ENCODE peak calls at places on chromosomes 6 and 20, in seven cellular contexts. Y is HCT116, O is small intestine, N is cardiac muscle cell, S is SK-N-MC, W is A549, K is body of pancreas. U is an unnamed sample.
A peak's percentile ranks its signal among the peaks of the same experiment; 100 is the strongest.

GRCh38 chr6:110083875-110084585 is 95.4 kb downstream of the WASF1 start:
- DNase-seq in Y (no peak), O (no peak), N (no peak), S (no peak), W (no peak), K (no peak), U (no peak)

GRCh38 chr6:170088349-170088951 is 202.4 kb downstream of the DLL1 start:
- DNase-seq in Y (no peak), O (peak; percentile 48), N (no peak), S (no peak), W (no peak), K (no peak), U (peak; percentile 17)

GRCh38 chr20:9093203-9093962 is 24.5 kb downstream of the PLCB4 start:
- DNase-seq in Y (no peak), O (no peak), N (no peak), S (no peak), W (no peak), K (no peak), U (no peak)

GRCh38 chr6:25085761-25086160 is 150.0 kb upstream of the RIPOR2 start:
- DNase-seq in Y (no peak), O (no peak), N (peak; percentile 40), S (no peak), W (no peak), K (no peak), U (no peak)

GRCh38 chr6:161168281-161168891 is 105.5 kb downstream of the AGPAT4 start:
- DNase-seq in Y (peak; percentile 86), O (no peak), N (peak; percentile 83), S (no peak), W (peak; percentile 55), K (peak; percentile 31), U (peak; percentile 56)

GRCh38 chr20:62367136-62367482 is at the start of gene LAMA5:
- DNase-seq in Y (no peak), O (no peak), N (peak; percentile 34), S (no peak), W (peak; percentile 61), K (peak; percentile 82), U (no peak)

GRCh38 chr20:40992349-40993113 is 36.1 kb upstream of the TOP1 start:
- DNase-seq in Y (no peak), O (no peak), N (no peak), S (no peak), W (no peak), K (no peak), U (no peak)

GRCh38 chr6:107657755-107658461 is 166.2 kb downstream of the SCML4 start:
- DNase-seq in Y (no peak), O (peak; percentile 42), N (peak; percentile 66), S (no peak), W (no peak), K (peak; percentile 27), U (peak; percentile 65)

GRCh38 chr20:49187330-49188100 is 619 bp downstream of the STAU1 start:
- DNase-seq in Y (no peak), O (peak; percentile 60), N (peak; percentile 4), S (no peak), W (no peak), K (peak; percentile 35), U (no peak)

GRCh38 chr20:58515240-58516212 is at the start of gene APCDD1L:
- DNase-seq in Y (no peak), O (no peak), N (peak; percentile 20), S (no peak), W (no peak), K (no peak), U (no peak)

GRCh38 chr6:14119764-14120163 is 2.2 kb downstream of the CD83 start:
- DNase-seq in Y (no peak), O (no peak), N (no peak), S (no peak), W (no peak), K (no peak), U (no peak)

GRCh38 chr6:130020892-130021483 is 2.6 kb downstream of the L3MBTL3 start:
- DNase-seq in Y (peak; percentile 85), O (peak; percentile 90), N (peak; percentile 96), S (peak; percentile 86), W (peak; percentile 86), K (peak; percentile 83), U (peak; percentile 84)

GRCh38 chr6:149140137-149140909 is 177.2 kb upstream of the TAB2 start:
- DNase-seq in Y (no peak), O (no peak), N (peak; percentile 29), S (no peak), W (no peak), K (no peak), U (no peak)

GRCh38 chr20:39785252-39785917 is 823.2 kb downstream of the DHX35 start:
- DNase-seq in Y (no peak), O (no peak), N (no peak), S (no peak), W (no peak), K (no peak), U (no peak)

GRCh38 chr6:117050301-117050700 is 173.3 kb downstream of the RFX6 start:
- DNase-seq in Y (no peak), O (no peak), N (no peak), S (no peak), W (no peak), K (no peak), U (no peak)

GRCh38 chr6:146548898-146549374 is 5.3 kb downstream of the RAB32 start:
- DNase-seq in Y (no peak), O (no peak), N (no peak), S (no peak), W (no peak), K (no peak), U (no peak)

GRCh38 chr20:8152847-8153246 is 20.8 kb downstream of the PLCB1 start:
- DNase-seq in Y (no peak), O (no peak), N (no peak), S (no peak), W (no peak), K (no peak), U (no peak)

GRCh38 chr6:80227545-80227944 is 121.1 kb downstream of the BCKDHB start:
- DNase-seq in Y (no peak), O (no peak), N (no peak), S (no peak), W (no peak), K (no peak), U (no peak)

DNA sequence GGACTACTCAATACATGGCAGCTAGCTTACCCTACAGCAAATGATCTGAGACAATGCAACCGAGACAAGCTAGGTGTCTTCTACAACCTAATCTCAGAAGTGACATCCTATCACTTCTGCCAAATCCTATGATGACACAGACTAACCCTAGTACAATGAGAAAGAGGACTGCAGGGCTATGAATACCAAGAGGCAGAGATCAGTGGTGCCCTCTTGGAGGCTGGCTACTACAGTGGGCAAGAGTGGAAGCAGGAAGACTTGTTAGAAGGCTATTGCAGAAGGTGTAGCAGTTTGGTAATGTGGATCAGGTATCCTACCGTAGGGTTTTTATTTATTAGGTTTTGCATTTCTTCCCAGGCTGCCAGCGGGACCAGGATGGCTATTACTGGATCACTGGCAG is 30.3 kb downstream of the GSS start:
- DNase-seq in Y (no peak), O (no peak), N (no peak), S (no peak), W (no peak), K (no peak), U (no peak)
- H3K9me3 ChIP-seq in Y (no peaks in the 10 kb centered on the region), O (no peaks in the 10 kb centered on the region), N (no peaks in the 10 kb centered on the region), S (no peaks in the 10 kb centered on the region), W (peaks cover 8% of the 10 kb centered on the region), K (no peaks in the 10 kb centered on the region), U (no peaks in the 10 kb centered on the region)

DNA sequence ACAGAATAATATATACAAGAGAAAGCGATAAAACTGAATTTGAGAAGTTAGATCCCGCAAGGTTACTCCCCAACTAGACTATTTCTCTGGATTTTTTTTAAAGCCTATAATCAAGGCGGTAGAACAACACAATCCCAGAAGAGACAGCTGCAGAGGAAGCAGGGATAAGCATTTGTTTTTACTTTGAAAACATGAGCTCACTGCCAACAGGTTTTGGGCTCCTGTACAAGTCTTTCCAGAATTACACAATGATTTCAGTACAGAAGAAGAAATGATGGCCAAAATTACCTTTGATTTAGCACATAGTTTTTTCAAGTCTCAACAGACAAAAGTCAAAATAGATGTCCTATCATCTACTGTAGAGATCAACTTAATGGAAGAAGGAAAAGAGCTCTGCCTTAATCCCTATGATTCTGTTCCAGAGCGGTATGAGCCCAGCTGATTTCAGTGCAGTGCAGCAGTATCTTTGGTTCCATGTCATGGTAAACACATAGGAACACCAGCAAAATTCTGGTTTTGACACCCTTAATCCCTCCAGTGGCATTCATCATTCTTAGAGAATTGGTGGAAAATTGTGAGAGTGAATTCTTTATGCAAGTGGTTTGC is 304.3 kb downstream of the HDGFL1 start:
- DNase-seq in Y (no peak), O (no peak), N (peak; percentile 76), S (no peak), W (no peak), K (no peak), U (no peak)
- H3K9me3 ChIP-seq in Y (no peaks in the 10 kb centered on the region), O (no peaks in the 10 kb centered on the region), N (no peaks in the 10 kb centered on the region), S (no peaks in the 10 kb centered on the region), W (no peaks in the 10 kb centered on the region), K (no peaks in the 10 kb centered on the region), U (no peaks in the 10 kb centered on the region)

DNA sequence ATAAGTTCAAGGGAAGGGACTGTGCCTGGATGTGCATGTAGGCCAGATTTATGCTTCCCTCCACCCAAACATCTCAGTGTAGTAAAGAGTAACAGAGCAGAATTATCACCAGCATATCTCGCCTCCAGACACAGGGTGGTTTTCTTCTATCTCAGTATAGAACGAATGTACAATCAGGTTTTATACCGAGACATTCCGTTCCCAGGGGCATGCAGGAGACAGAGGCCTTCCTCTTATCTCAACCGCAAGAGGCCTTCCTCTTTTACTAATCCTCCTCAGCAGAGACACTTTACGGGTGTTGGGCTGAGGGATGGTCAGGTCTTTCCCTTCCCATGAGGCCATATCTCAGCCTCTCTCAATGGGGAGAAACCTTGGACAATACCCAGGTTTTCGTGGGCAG is 36.5 kb upstream of the MC3R start:
- DNase-seq in Y (no peak), O (no peak), N (no peak), S (no peak), W (no peak), K (no peak), U (no peak)
- H3K9me3 ChIP-seq in Y (no peaks in the 10 kb centered on the region), O (no peaks in the 10 kb centered on the region), N (no peaks in the 10 kb centered on the region), S (no peaks in the 10 kb centered on the region), W (no peaks in the 10 kb centered on the region), K (no peaks in the 10 kb centered on the region), U (no peaks in the 10 kb centered on the region)

GRCh38 chr6:168417158-168417557 is 23.8 kb upstream of the SMOC2 start:
- DNase-seq in Y (no peak), O (no peak), N (peak; percentile 8), S (no peak), W (no peak), K (peak; percentile 34), U (no peak)

GRCh38 chr6:168415993-168416530 is 24.9 kb upstream of the SMOC2 start:
- DNase-seq in Y (no peak), O (no peak), N (no peak), S (no peak), W (no peak), K (no peak), U (no peak)

GRCh38 chr6:168417660-168418059 is 23.3 kb upstream of the SMOC2 start:
- DNase-seq in Y (no peak), O (no peak), N (no peak), S (no peak), W (no peak), K (no peak), U (no peak)

GRCh38 chr6:168415149-168415992 is 25.6 kb upstream of the SMOC2 start:
- DNase-seq in Y (no peak), O (no peak), N (peak; percentile 12), S (no peak), W (no peak), K (no peak), U (no peak)

DNA sequence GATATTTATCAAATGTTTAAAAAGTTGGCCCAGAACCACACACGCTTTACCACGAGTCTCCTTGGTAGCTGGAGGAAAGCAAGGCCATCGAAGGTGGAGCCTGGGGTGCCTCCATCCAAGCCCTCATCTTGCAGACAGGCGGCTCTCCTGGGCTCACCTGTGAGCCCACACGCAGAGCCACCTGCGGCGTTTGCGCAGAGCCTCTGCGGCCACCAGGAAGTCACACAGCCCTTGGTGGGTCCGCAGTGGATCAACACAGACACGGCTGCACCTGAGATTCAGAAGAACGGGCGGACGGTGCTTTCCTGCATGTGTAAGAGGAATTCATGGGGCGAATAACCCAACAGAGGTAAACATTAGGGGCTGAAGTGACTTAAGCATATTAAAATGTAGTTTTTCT is 24.5 kb upstream of the SMOC2 start:
- DNase-seq in Y (no peak), O (no peak), N (no peak), S (no peak), W (no peak), K (no peak), U (no peak)
- H3K9me3 ChIP-seq in Y (no peaks in the 10 kb centered on the region), O (no peaks in the 10 kb centered on the region), N (no peaks in the 10 kb centered on the region), S (no peaks in the 10 kb centered on the region), W (no peaks in the 10 kb centered on the region), K (no peaks in the 10 kb centered on the region), U (no peaks in the 10 kb centered on the region)

U was measured in tibial artery.